ENCODE peak calls at places on chromosome 9, in eight cellular contexts. X is esophagus squamous epithelium, J is foreskin keratinocyte, U is WERI-Rb-1, K is BE2C, G is upper lobe of left lung, M is astrocyte of the spinal cord, W is HFF-Myc. Z is an unnamed sample.

GRCh38 chr9:5489630-5490484 is 20.5 kb upstream of the PDCD1LG2 start:
- DNase-seq in X (no peak), J (no peak), U (no peak), K (no peak), G (no peak), M (no peak), W (no peak), Z (no peak)

GRCh38 chr9:84874583-84874982 is 205.1 kb downstream of the NTRK2 start:
- DNase-seq in X (no peak), J (no peak), U (no peak), K (no peak), G (no peak), M (no peak), W (no peak), Z (no peak)

GRCh38 chr9:69173891-69174644 is at the start of gene TJP2:
- DNase-seq in X (no peak), J (no peak), U (peak; percentile 83), K (peak; percentile 85), G (peak; percentile 93), M (peak; percentile 75), W (no peak), Z (peak; percentile 68)

GRCh38 chr9:135521608-135522095 is 412 bp downstream of the LCN1 start:
- DNase-seq in X (no peak), J (no peak), U (no peak), K (no peak), G (no peak), M (no peak), W (no peak), Z (no peak)

GRCh38 chr9:2802494-2802921 is 41.4 kb downstream of the PUM3 start:
- DNase-seq in X (no peak), J (no peak), U (no peak), K (no peak), G (no peak), M (peak; percentile 44), W (no peak), Z (no peak)

GRCh38 chr9:35164711-35165110 is 2.9 kb downstream of the UNC13B start:
- DNase-seq in X (no peak), J (no peak), U (no peak), K (no peak), G (no peak), M (peak; percentile 68), W (no peak), Z (no peak)

GRCh38 chr9:7320139-7320538 is 479.4 kb downstream of the DMAC1 start:
- DNase-seq in X (no peak), J (peak; percentile 77), U (no peak), K (peak; percentile 61), G (no peak), M (peak; percentile 84), W (peak; percentile 88), Z (no peak)

GRCh38 chr9:95626885-95627558 is 110.3 kb upstream of the PTCH1 start:
- DNase-seq in X (no peak), J (no peak), U (no peak), K (no peak), G (peak; percentile 60), M (no peak), W (no peak), Z (no peak)

GRCh38 chr9:38178282-38178681 is 109.3 kb upstream of the SHB start:
- DNase-seq in X (no peak), J (peak; percentile 77), U (no peak), K (no peak), G (no peak), M (no peak), W (no peak), Z (no peak)

GRCh38 chr9:2340046-2340760 is 281.4 kb upstream of the VLDLR start:
- DNase-seq in X (no peak), J (peak; percentile 95), U (no peak), K (no peak), G (no peak), M (no peak), W (no peak), Z (no peak)

GRCh38 chr9:20884985-20885593 is 146.4 kb downstream of the HACD4 start:
- DNase-seq in X (no peak), J (peak; percentile 22), U (peak; percentile 62), K (peak; percentile 75), G (no peak), M (peak; percentile 45), W (peak; percentile 33), Z (peak; percentile 66)
- TF ChIP-seq CTCF in X (peak; percentile 26), J (peak; percentile 78), U (peak; percentile 65), K (peak; percentile 84), G (peak; percentile 47), M (peak; percentile 70), W (peak; percentile 64), Z (peak; percentile 72)

GRCh38 chr9:83327323-83327722 is 210.9 kb downstream of the FRMD3 start:
- DNase-seq in X (no peak), J (no peak), U (no peak), K (peak; percentile 79), G (no peak), M (peak; percentile 35), W (no peak), Z (peak; percentile 20)

GRCh38 chr9:83327750-83328622 is 210.2 kb downstream of the FRMD3 start:
- DNase-seq in X (no peak), J (no peak), U (peak; percentile 20), K (peak; percentile 94), G (no peak), M (no peak), W (no peak), Z (no peak)

GRCh38 chr9:83334320-83334719 is 203.9 kb downstream of the FRMD3 start:
- DNase-seq in X (peak; percentile 11), J (peak; percentile 34), U (peak; percentile 78), K (peak; percentile 85), G (no peak), M (peak; percentile 85), W (peak; percentile 36), Z (peak; percentile 89)

GRCh38 chr9:83330207-83331196 is 207.7 kb downstream of the FRMD3 start:
- DNase-seq in X (no peak), J (no peak), U (no peak), K (no peak), G (no peak), M (no peak), W (no peak), Z (no peak)
- TF ChIP-seq CTCF in X (no peak), J (peak; percentile 5), U (no peak), K (peak; percentile 35), G (no peak), M (peak; percentile 10), W (peak; percentile 7), Z (no peak)

GRCh38 chr9:100213730-100214477 is 114.9 kb downstream of the INVS start:
- DNase-seq in X (no peak), J (peak; percentile 59), U (no peak), K (no peak), G (no peak), M (peak; percentile 66), W (no peak), Z (no peak)

GRCh38 chr9:100219347-100219746 is 120.3 kb downstream of the INVS start:
- DNase-seq in X (no peak), J (no peak), U (no peak), K (no peak), G (no peak), M (no peak), W (no peak), Z (no peak)

GRCh38 chr9:100220936-100221335 is 121.9 kb downstream of the INVS start:
- DNase-seq in X (no peak), J (no peak), U (no peak), K (no peak), G (no peak), M (no peak), W (no peak), Z (no peak)

GRCh38 chr9:100217536-100217935 is 118.5 kb downstream of the INVS start:
- DNase-seq in X (no peak), J (no peak), U (no peak), K (no peak), G (no peak), M (no peak), W (no peak), Z (no peak)

GRCh38 chr9:100216178-100216787 is 117.2 kb downstream of the INVS start:
- DNase-seq in X (no peak), J (peak; percentile 34), U (peak; percentile 84), K (peak; percentile 69), G (no peak), M (peak; percentile 43), W (peak; percentile 35), Z (peak; percentile 67)
- TF ChIP-seq CTCF in X (peak; percentile 24), J (peak; percentile 73), U (peak; percentile 91), K (peak; percentile 88), G (peak; percentile 66), M (peak; percentile 71), W (peak; percentile 75), Z (peak; percentile 77)

DNA sequence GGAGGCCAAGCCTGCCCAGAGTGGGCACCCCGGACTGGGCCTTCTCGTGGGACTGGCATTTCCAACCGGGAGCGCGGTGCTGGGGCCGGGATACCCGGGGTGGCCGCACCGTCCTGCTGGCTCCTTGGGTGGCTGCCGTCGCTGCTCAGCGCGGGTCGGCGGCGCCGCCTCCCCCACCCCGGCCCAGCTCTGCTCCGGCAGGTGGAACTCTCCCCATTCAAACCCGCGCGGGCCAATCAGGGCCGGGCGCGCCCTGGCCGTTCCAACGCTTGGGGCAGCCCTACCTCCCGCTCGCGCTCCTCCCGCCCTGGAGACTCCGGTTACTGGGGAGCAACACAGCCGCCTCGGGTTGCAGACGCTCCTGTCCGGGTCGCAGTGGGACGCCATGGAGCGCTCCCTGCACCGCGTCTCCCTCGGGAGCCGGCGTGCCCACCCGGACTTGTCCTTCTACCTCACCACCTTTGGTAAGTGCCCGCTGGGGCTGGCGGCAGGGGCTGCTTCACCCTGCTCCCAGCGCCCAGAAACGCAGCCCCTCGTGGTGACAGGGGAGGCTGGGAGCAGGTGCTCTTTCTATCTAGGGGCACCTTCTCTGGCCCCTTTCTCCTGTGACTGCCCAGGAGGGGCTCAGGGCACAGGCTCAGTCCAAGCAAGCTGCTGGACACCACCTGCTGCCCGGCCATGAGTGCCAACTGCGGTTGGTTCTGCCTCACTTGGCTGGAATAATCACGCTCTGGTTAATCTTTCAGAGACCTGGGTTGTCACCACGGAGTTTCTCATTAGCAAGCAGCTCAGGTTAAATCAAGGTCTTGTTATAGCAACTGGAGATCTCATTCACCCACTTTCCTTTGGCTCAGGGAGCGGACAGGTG is at the start of gene RGS3:
- DNase-seq in X (no peak), J (no peak), U (no peak), K (peak; percentile 73), G (peak; percentile 92), M (no peak), W (no peak), Z (peak; percentile 46)
- TF ChIP-seq CTCF in X (no peak), J (no peak), U (no peak), K (no peak), G (no peak), M (no peak), W (no peak), Z (no peak)

GRCh38 chr9:98806394-98807069 is 938 bp upstream of the GALNT12 start:
- DNase-seq in X (no peak), J (no peak), U (no peak), K (no peak), G (no peak), M (no peak), W (no peak), Z (no peak)
- TF ChIP-seq CTCF in X (no peak), J (peak; percentile 52), U (peak; percentile 4), K (no peak), G (peak; percentile 13), M (peak; percentile 32), W (peak; percentile 26), Z (no peak)

Z was measured in glutamatergic neuron.